ENCODE peak calls at places on chromosome 1, in four cellular contexts. One of them, this sample, is unnamed.

GRCh38 chr1:226309398-226310122 is 596 bp upstream of the LIN9 start:
- DNase-seq in left ventricle myocardium inferior: peak
- DNase-seq in Peyer's patch: no peak
- DNase-seq in stimulated activated CD4-positive, alpha-beta T cell treated with anti-CD3 and anti-CD28 coated beads, Interleukin-4, amount 100 ng/mL, for 4 hours: no peak
- DNase-seq in this sample: peak

GRCh38 chr1:94620345-94621031 is 78.9 kb upstream of the F3 start:
- DNase-seq in left ventricle myocardium inferior: no peak
- DNase-seq in stimulated activated CD4-positive, alpha-beta T cell treated with anti-CD3 and anti-CD28 coated beads, Interleukin-4, amount 100 ng/mL, for 4 hours: no peak
- DNase-seq in Peyer's patch: no peak
- DNase-seq in this sample: no peak

GRCh38 chr1:97307151-97307550 is 585.6 kb downstream of the PTBP2 start:
- DNase-seq in stimulated activated CD4-positive, alpha-beta T cell treated with anti-CD3 and anti-CD28 coated beads, Interleukin-4, amount 100 ng/mL, for 4 hours: no peak
- DNase-seq in left ventricle myocardium inferior: no peak
- DNase-seq in Peyer's patch: no peak
- DNase-seq in this sample: no peak

GRCh38 chr1:155069551-155070391 is 6.2 kb downstream of the EFNA4 start:
- DNase-seq in stimulated activated CD4-positive, alpha-beta T cell treated with anti-CD3 and anti-CD28 coated beads, Interleukin-4, amount 100 ng/mL, for 4 hours: no peak
- DNase-seq in left ventricle myocardium inferior: no peak
- DNase-seq in Peyer's patch: no peak
- DNase-seq in this sample: no peak

GRCh38 chr1:70353641-70354331 is 736 bp downstream of the ANKRD13C start:
- DNase-seq in stimulated activated CD4-positive, alpha-beta T cell treated with anti-CD3 and anti-CD28 coated beads, Interleukin-4, amount 100 ng/mL, for 4 hours: no peak
- DNase-seq in Peyer's patch: no peak
- DNase-seq in left ventricle myocardium inferior: no peak
- DNase-seq in this sample: no peak

GRCh38 chr1:73593379-73593778 is 604.6 kb downstream of the LRRIQ3 start:
- DNase-seq in stimulated activated CD4-positive, alpha-beta T cell treated with anti-CD3 and anti-CD28 coated beads, Interleukin-4, amount 100 ng/mL, for 4 hours: no peak
- DNase-seq in Peyer's patch: no peak
- DNase-seq in left ventricle myocardium inferior: no peak
- DNase-seq in this sample: no peak

GRCh38 chr1:67590329-67590728 is 94.7 kb upstream of the GADD45A start:
- DNase-seq in stimulated activated CD4-positive, alpha-beta T cell treated with anti-CD3 and anti-CD28 coated beads, Interleukin-4, amount 100 ng/mL, for 4 hours: no peak
- DNase-seq in left ventricle myocardium inferior: no peak
- DNase-seq in Peyer's patch: no peak
- DNase-seq in this sample: no peak

GRCh38 chr1:10225573-10225972 is 15.2 kb downstream of the KIF1B start:
- DNase-seq in stimulated activated CD4-positive, alpha-beta T cell treated with anti-CD3 and anti-CD28 coated beads, Interleukin-4, amount 100 ng/mL, for 4 hours: no peak
- DNase-seq in left ventricle myocardium inferior: no peak
- DNase-seq in Peyer's patch: no peak
- DNase-seq in this sample: no peak

GRCh38 chr1:24101796-24102580 is 9.9 kb downstream of the MYOM3 start:
- DNase-seq in stimulated activated CD4-positive, alpha-beta T cell treated with anti-CD3 and anti-CD28 coated beads, Interleukin-4, amount 100 ng/mL, for 4 hours: no peak
- DNase-seq in left ventricle myocardium inferior: no peak
- DNase-seq in Peyer's patch: no peak
- DNase-seq in this sample: no peak

GRCh38 chr1:70840260-70840953 is 207.2 kb downstream of the PTGER3 start:
- DNase-seq in stimulated activated CD4-positive, alpha-beta T cell treated with anti-CD3 and anti-CD28 coated beads, Interleukin-4, amount 100 ng/mL, for 4 hours: no peak
- DNase-seq in Peyer's patch: no peak
- DNase-seq in left ventricle myocardium inferior: no peak
- DNase-seq in this sample: no peak

GRCh38 chr1:109777980-109778625 is 14.4 kb upstream of the EPS8L3 start:
- DNase-seq in left ventricle myocardium inferior: peak
- DNase-seq in Peyer's patch: no peak
- DNase-seq in stimulated activated CD4-positive, alpha-beta T cell treated with anti-CD3 and anti-CD28 coated beads, Interleukin-4, amount 100 ng/mL, for 4 hours: no peak
- DNase-seq in this sample: no peak

GRCh38 chr1:65793359-65793732 is 651 bp downstream of the PDE4B start:
- DNase-seq in left ventricle myocardium inferior: peak
- DNase-seq in Peyer's patch: no peak
- DNase-seq in stimulated activated CD4-positive, alpha-beta T cell treated with anti-CD3 and anti-CD28 coated beads, Interleukin-4, amount 100 ng/mL, for 4 hours: no peak
- DNase-seq in this sample: no peak

GRCh38 chr1:74772945-74773344 is 40.0 kb downstream of the TYW3 start:
- DNase-seq in left ventricle myocardium inferior: no peak
- DNase-seq in Peyer's patch: no peak
- DNase-seq in stimulated activated CD4-positive, alpha-beta T cell treated with anti-CD3 and anti-CD28 coated beads, Interleukin-4, amount 100 ng/mL, for 4 hours: no peak
- DNase-seq in this sample: no peak

This sample was measured in HuH-7.